ENCODE peak calls at places on chromosomes 16 and 17, in seven cellular contexts. S, U, P, W, O, L and G are unnamed samples.

GRCh38 chr16:50289950-50290764 is 23.8 kb downstream of the ADCY7 start:
- DNase-seq in S (no peak), U (no peak), P (no peak), W (no peak), O (no peak), L (no peak), G (no peak)

GRCh38 chr16:30186444-30186781 is 3.0 kb downstream of the CORO1A start:
- DNase-seq in S (no peak), U (no peak), P (no peak), W (no peak), O (no peak), L (no peak), G (no peak)

GRCh38 chr17:6695051-6695450 is 18.1 kb downstream of the SLC13A5 start:
- DNase-seq in S (no peak), U (no peak), P (no peak), W (no peak), O (no peak), L (no peak), G (no peak)

GRCh38 chr16:84190731-84191388 is at the start of gene ADAD2:
- DNase-seq in S (peak), U (no peak), P (peak), W (peak), O (no peak), L (peak), G (no peak)

GRCh38 chr17:67156269-67157199 is 88.5 kb downstream of the HELZ start:
- DNase-seq in S (no peak), U (no peak), P (no peak), W (no peak), O (no peak), L (no peak), G (no peak)

GRCh38 chr17:17684901-17685774 is 3.9 kb downstream of the RAI1 start:
- DNase-seq in S (peak), U (no peak), P (no peak), W (no peak), O (no peak), L (no peak), G (no peak)

GRCh38 chr17:65261682-65262636 is 124.8 kb downstream of the RGS9 start:
- DNase-seq in S (no peak), U (no peak), P (no peak), W (no peak), O (no peak), L (no peak), G (no peak)

GRCh38 chr17:76404256-76404655 is 19.8 kb downstream of the SPHK1 start:
- DNase-seq in S (no peak), U (no peak), P (no peak), W (no peak), O (no peak), L (no peak), G (no peak)

GRCh38 chr16:68332411-68333121 is 21.7 kb downstream of the PRMT7 start:
- DNase-seq in S (peak), U (peak), P (no peak), W (no peak), O (no peak), L (no peak), G (no peak)

GRCh38 chr16:88813396-88814143 is 1.8 kb upstream of the APRT start:
- DNase-seq in S (no peak), U (no peak), P (no peak), W (no peak), O (no peak), L (no peak), G (no peak)

GRCh38 chr17:64315032-64315490 is 52.0 kb upstream of the TEX2 start:
- DNase-seq in S (no peak), U (no peak), P (no peak), W (no peak), O (no peak), L (no peak), G (no peak)

GRCh38 chr17:55301521-55302406 is 37.0 kb downstream of the HLF start:
- DNase-seq in S (no peak), U (peak), P (peak), W (no peak), O (no peak), L (no peak), G (no peak)

DNA sequence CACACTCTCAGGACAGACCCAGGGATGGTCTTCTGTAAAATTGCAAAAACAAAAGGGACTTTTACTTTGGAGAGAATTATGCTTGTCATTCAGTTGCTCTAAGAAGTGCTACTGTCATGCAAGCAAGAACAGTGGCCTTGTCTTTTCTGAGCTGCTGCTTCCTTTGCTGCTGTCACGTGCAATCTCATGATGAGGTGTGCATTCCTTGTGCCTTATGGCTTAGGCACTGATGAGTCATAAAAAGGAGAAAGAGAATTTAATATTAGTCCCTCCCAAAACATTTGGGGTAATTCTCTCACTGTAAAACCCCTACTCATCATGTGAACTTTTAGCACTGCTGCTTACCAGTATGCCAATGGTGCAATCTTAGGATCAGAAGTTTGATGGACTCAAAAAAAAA is 2051.3 kb downstream of the TP53TG3F start:
- DNase-seq in S (no peak), U (no peak), P (no peak), W (no peak), O (no peak), L (no peak), G (no peak)
- TF ChIP-seq SIN3A in S (no peak), U (no peak), P (no peak), W (no peak), O (no peak), L (no peak), G (no peak)

GRCh38 chr17:8382052-8382879 is 727 bp downstream of the RPL26 start:
- DNase-seq in S (no peak), U (no peak), P (no peak), W (no peak), O (no peak), L (no peak), G (no peak)

GRCh38 chr17:8386841-8387240 is 3.8 kb upstream of the RPL26 start:
- DNase-seq in S (no peak), U (no peak), P (no peak), W (no peak), O (no peak), L (no peak), G (no peak)

GRCh38 chr17:8383143-8383974 is at the start of gene RPL26:
- DNase-seq in S (peak), U (peak), P (peak), W (peak), O (peak), L (peak), G (peak)

GRCh38 chr17:8382880-8383142 is 182 bp downstream of the RPL26 start:
- DNase-seq in S (no peak), U (no peak), P (no peak), W (no peak), O (no peak), L (no peak), G (no peak)

GRCh38 chr17:8384801-8385335 is 1.9 kb upstream of the RPL26 start:
- DNase-seq in S (no peak), U (no peak), P (no peak), W (peak), O (no peak), L (no peak), G (no peak)
- TF ChIP-seq SIN3A in S (no peak), U (no peak), P (no peak), W (no peak), O (no peak), L (no peak), G (no peak)

DNA sequence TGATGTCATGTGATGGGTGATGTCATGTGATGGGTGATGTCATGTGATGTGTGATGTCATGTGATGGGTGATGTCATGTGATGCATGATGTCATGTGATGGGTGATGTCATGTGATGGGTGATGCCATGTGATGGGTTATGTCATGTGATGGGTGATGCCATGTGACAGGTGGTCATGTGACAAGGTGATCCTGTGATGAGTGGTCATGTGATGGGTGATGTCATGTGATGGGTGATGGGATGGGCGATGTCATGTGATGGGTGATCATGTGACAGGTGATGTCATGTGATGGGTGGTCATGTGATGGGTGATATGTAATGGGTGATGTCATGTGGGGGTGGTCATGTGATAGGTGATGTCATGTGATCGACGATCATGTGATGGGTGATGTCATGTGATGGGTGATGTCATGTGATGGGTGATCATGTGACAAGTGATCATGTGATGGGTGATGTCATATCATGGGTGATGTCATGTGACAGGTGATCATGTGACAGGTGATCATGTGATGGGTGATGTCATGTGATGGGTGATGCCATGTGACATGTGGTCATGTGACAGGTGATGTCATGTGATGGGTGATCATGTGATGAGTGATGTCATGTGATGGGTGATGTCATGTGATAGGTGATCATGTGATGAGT is 17.2 kb downstream of the CD300LB start:
- DNase-seq in S (no peak), U (peak), P (peak), W (peak), O (peak), L (peak), G (peak)
- TF ChIP-seq SIN3A in S (no peak), U (no peak), P (no peak), W (peak), O (no peak), L (peak), G (no peak)

GRCh38 chr17:80497726-80498241 is 21.4 kb upstream of the NPTX1 start:
- DNase-seq in S (no peak), U (no peak), P (no peak), W (no peak), O (no peak), L (no peak), G (peak)

GRCh38 chr17:80499961-80500665 is 23.7 kb upstream of the NPTX1 start:
- DNase-seq in S (no peak), U (no peak), P (no peak), W (no peak), O (no peak), L (no peak), G (no peak)

GRCh38 chr17:80498920-80499410 is 22.6 kb upstream of the NPTX1 start:
- DNase-seq in S (no peak), U (no peak), P (no peak), W (no peak), O (no peak), L (no peak), G (no peak)

GRCh38 chr17:80499536-80499935 is 23.1 kb upstream of the NPTX1 start:
- DNase-seq in S (no peak), U (no peak), P (no peak), W (no peak), O (no peak), L (no peak), G (no peak)

GRCh38 chr17:80498242-80498919 is 22.0 kb upstream of the NPTX1 start:
- DNase-seq in S (no peak), U (peak), P (no peak), W (no peak), O (no peak), L (no peak), G (no peak)
- TF ChIP-seq SIN3A in S (no peak), U (no peak), P (no peak), W (no peak), O (no peak), L (no peak), G (no peak)

GRCh38 chr16:4747906-4748681 is 13.8 kb downstream of the DNAAF8 start:
- DNase-seq in S (no peak), U (no peak), P (no peak), W (no peak), O (no peak), L (no peak), G (no peak)

GRCh38 chr16:4748682-4749411 is 14.5 kb downstream of the DNAAF8 start:
- DNase-seq in S (no peak), U (no peak), P (no peak), W (no peak), O (no peak), L (no peak), G (no peak)

GRCh38 chr16:4746991-4747574 is 12.7 kb downstream of the DNAAF8 start:
- DNase-seq in S (no peak), U (no peak), P (no peak), W (no peak), O (no peak), L (no peak), G (no peak)

GRCh38 chr16:4750896-4751295 is 16.1 kb downstream of the ZNF500 start:
- DNase-seq in S (no peak), U (no peak), P (no peak), W (no peak), O (no peak), L (no peak), G (no peak)

DNA sequence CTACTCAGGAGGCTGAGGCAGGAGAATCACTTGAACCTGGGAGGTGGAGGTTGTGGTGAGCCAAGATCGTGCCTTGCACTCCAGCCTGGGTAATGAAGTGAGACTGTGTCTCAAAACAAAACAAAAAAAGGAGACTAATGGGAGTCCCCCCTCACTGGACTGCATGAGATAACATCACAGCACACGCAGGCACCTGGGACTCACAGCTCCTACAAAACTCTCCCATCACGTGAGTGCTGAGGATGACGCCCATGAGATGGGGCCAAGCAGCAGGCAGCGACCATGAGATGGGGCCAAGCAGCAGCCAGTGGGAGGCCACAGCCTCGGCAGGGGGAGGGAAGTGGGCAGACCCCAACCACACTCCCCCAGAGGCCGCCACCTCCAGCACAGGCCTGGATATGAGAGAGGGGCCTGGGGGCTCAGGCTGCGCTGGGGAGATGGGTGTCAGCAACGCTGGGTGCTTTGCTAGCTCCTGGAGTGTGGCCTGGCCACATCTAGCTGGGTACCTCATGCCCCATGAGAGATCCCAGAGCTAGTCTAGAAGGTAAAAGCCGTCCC is 15.4 kb downstream of the DNAAF8 start:
- DNase-seq in S (no peak), U (no peak), P (no peak), W (no peak), O (no peak), L (no peak), G (no peak)
- TF ChIP-seq SIN3A in S (no peak), U (no peak), P (no peak), W (no peak), O (no peak), L (no peak), G (no peak)

DNA sequence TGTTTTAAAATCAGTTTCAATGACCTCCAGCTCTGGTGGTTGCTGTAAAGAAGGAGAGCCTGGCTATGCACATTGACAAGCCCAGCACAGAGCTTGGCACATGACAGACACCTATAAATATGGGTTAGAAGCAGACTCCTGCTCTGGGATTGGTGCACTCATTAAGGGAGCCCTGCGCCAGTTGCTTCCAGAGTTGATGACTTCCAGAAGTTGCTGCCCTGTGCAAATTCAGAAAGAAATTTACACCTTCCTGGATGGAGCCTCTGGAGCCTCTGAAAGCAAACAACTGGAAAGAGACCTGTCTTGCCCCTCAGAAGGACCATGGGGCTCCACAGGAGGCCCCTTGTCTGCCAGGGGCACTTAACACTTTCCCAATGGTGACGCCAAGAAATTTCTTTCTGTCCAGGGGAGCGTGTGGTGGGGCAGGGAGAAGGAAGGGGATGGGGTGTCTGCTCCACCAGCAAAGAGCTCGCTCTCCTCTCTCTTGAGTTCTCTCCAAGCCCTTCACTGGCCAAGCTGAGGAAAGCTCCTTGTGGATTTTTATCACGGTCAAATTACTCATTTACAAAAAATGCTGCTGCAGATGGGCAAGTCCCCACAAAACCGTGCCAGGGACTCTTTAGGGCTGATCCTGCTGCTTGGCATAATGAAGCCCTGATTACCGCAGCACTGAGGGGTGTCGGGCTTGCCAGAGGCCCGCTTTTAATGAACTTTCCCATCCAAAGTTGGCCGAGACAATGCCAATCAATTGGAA is 583.8 kb upstream of the CDH5 start:
- DNase-seq in S (no peak), U (no peak), P (no peak), W (no peak), O (no peak), L (peak), G (no peak)
- TF ChIP-seq SIN3A in S (no peak), U (no peak), P (no peak), W (no peak), O (no peak), L (no peak), G (no peak)

GRCh38 chr16:56108724-56109123 is 82.6 kb upstream of the GNAO1 start:
- DNase-seq in S (no peak), U (no peak), P (no peak), W (no peak), O (no peak), L (no peak), G (no peak)
- TF ChIP-seq SIN3A in S (no peak), U (no peak), P (no peak), W (no peak), O (no peak), L (no peak), G (no peak)